ENCODE peak calls at places on chromosomes 12 and 14, in five cellular contexts. W, C, L, K and S are unnamed samples.

GRCh38 chr14:101889898-101890297 is 74.5 kb upstream of the DYNC1H1 start:
- DNase-seq in K (no peak), L (no peak), C (no peak), W (no peak), S (no peak)

GRCh38 chr12:24776856-24777255 is 172.0 kb downstream of the BCAT1 start:
- DNase-seq in K (no peak), C (no peak), W (no peak), L (no peak), S (no peak)

GRCh38 chr12:16120027-16120426 is 157.5 kb downstream of the SLC15A5 start:
- DNase-seq in K (no peak), C (no peak), W (no peak), L (no peak), S (no peak)

GRCh38 chr12:84919271-84919670 is 6.7 kb upstream of the SLC6A15 start:
- DNase-seq in K (no peak), L (no peak), W (no peak), C (no peak), S (no peak)

GRCh38 chr12:105347486-105347885 is 17.0 kb downstream of the C12orf75 start:
- DNase-seq in K (no peak), C (no peak), W (no peak), L (no peak), S (no peak)

GRCh38 chr12:124020398-124021024 is 47.5 kb downstream of the ZNF664 start:
- DNase-seq in L (no peak), C (no peak), W (no peak), K (no peak), S (no peak)

GRCh38 chr14:32370720-32371119 is 41.6 kb downstream of the AKAP6 start:
- DNase-seq in K (no peak), L (no peak), C (no peak), W (no peak), S (no peak)

GRCh38 chr12:66050610-66051009 is 79.9 kb downstream of the LLPH start:
- DNase-seq in W (no peak), L (no peak), C (no peak), K (no peak), S (no peak)

GRCh38 chr14:67491741-67492504 is 3.4 kb upstream of the TMEM229B start:
- DNase-seq in C (no peak), W (no peak), K (no peak), L (no peak), S (no peak)